ENCODE peak calls at places on chromosomes 12 and 14, in eight cellular contexts. One of them, this sample, is unnamed.

GRCh38 chr14:99359906-99360305 is 87.9 kb upstream of the BCL11B start:
- DNase-seq in effector memory CD8-positive, alpha-beta T cell: no peak
- DNase-seq in substantia nigra: no peak
- DNase-seq in Calu3: no peak
- DNase-seq in ELR: no peak
- DNase-seq in stimulated activated CD4-positive, alpha-beta T cell treated with anti-CD3 and anti-CD28 coated beads, Interleukin-1b, Interleukin-23, amount 100 ng/mL, for 24 hours: no peak
- DNase-seq in NCI-H69: no peak
- DNase-seq in head of caudate nucleus: no peak
- DNase-seq in this sample: no peak

GRCh38 chr12:47297993-47298392 is 218.2 kb upstream of the AMIGO2 start:
- DNase-seq in Calu3: no peak
- DNase-seq in head of caudate nucleus: no peak
- DNase-seq in ELR: no peak
- DNase-seq in substantia nigra: no peak
- DNase-seq in effector memory CD8-positive, alpha-beta T cell: no peak
- DNase-seq in NCI-H69: no peak
- DNase-seq in stimulated activated CD4-positive, alpha-beta T cell treated with anti-CD3 and anti-CD28 coated beads, Interleukin-1b, Interleukin-23, amount 100 ng/mL, for 24 hours: no peak
- DNase-seq in this sample: no peak

GRCh38 chr12:95304673-95305198 is 87.1 kb downstream of the VEZT start:
- DNase-seq in head of caudate nucleus: no peak
- DNase-seq in ELR: peak; percentile 60
- DNase-seq in stimulated activated CD4-positive, alpha-beta T cell treated with anti-CD3 and anti-CD28 coated beads, Interleukin-1b, Interleukin-23, amount 100 ng/mL, for 24 hours: no peak
- DNase-seq in substantia nigra: no peak
- DNase-seq in Calu3: no peak
- DNase-seq in NCI-H69: no peak
- DNase-seq in effector memory CD8-positive, alpha-beta T cell: no peak
- DNase-seq in this sample: peak; percentile 66

GRCh38 chr12:70467908-70468733 is 102.0 kb downstream of the KCNMB4 start:
- DNase-seq in Calu3: no peak
- DNase-seq in ELR: no peak
- DNase-seq in head of caudate nucleus: no peak
- DNase-seq in stimulated activated CD4-positive, alpha-beta T cell treated with anti-CD3 and anti-CD28 coated beads, Interleukin-1b, Interleukin-23, amount 100 ng/mL, for 24 hours: no peak
- DNase-seq in substantia nigra: no peak
- DNase-seq in NCI-H69: no peak
- DNase-seq in effector memory CD8-positive, alpha-beta T cell: no peak
- DNase-seq in this sample: no peak

GRCh38 chr14:20469890-20470858 is 968 bp downstream of the PNP start:
- DNase-seq in Calu3: peak; percentile 32
- DNase-seq in ELR: peak; percentile 87
- DNase-seq in head of caudate nucleus: peak; percentile 33
- DNase-seq in NCI-H69: peak; percentile 85
- DNase-seq in substantia nigra: peak; percentile 59
- DNase-seq in stimulated activated CD4-positive, alpha-beta T cell treated with anti-CD3 and anti-CD28 coated beads, Interleukin-1b, Interleukin-23, amount 100 ng/mL, for 24 hours: peak; percentile 53
- DNase-seq in effector memory CD8-positive, alpha-beta T cell: peak; percentile 28
- DNase-seq in this sample: peak; percentile 71

GRCh38 chr12:28023156-28023887 is 50.8 kb upstream of the PTHLH start:
- DNase-seq in stimulated activated CD4-positive, alpha-beta T cell treated with anti-CD3 and anti-CD28 coated beads, Interleukin-1b, Interleukin-23, amount 100 ng/mL, for 24 hours: no peak
- DNase-seq in Calu3: peak; percentile 71
- DNase-seq in substantia nigra: no peak
- DNase-seq in NCI-H69: no peak
- DNase-seq in head of caudate nucleus: no peak
- DNase-seq in ELR: peak; percentile 97
- DNase-seq in effector memory CD8-positive, alpha-beta T cell: no peak
- DNase-seq in this sample: peak; percentile 93

GRCh38 chr12:45388545-45388944 is 172.7 kb downstream of the ANO6 start:
- DNase-seq in ELR: peak; percentile 69
- DNase-seq in substantia nigra: no peak
- DNase-seq in effector memory CD8-positive, alpha-beta T cell: no peak
- DNase-seq in NCI-H69: peak; percentile 67
- DNase-seq in head of caudate nucleus: peak; percentile 24
- DNase-seq in Calu3: peak; percentile 8
- DNase-seq in stimulated activated CD4-positive, alpha-beta T cell treated with anti-CD3 and anti-CD28 coated beads, Interleukin-1b, Interleukin-23, amount 100 ng/mL, for 24 hours: no peak
- DNase-seq in this sample: peak; percentile 64

GRCh38 chr14:102605026-102605425 is 12.6 kb downstream of the RCOR1 start:
- DNase-seq in ELR: peak; percentile 37
- DNase-seq in effector memory CD8-positive, alpha-beta T cell: no peak
- DNase-seq in Calu3: no peak
- DNase-seq in NCI-H69: no peak
- DNase-seq in head of caudate nucleus: no peak
- DNase-seq in stimulated activated CD4-positive, alpha-beta T cell treated with anti-CD3 and anti-CD28 coated beads, Interleukin-1b, Interleukin-23, amount 100 ng/mL, for 24 hours: no peak
- DNase-seq in substantia nigra: no peak
- DNase-seq in this sample: peak; percentile 54

GRCh38 chr14:38536376-38537038 is 280.6 kb upstream of the CLEC14A start:
- DNase-seq in NCI-H69: no peak
- DNase-seq in effector memory CD8-positive, alpha-beta T cell: no peak
- DNase-seq in head of caudate nucleus: no peak
- DNase-seq in ELR: no peak
- DNase-seq in Calu3: no peak
- DNase-seq in stimulated activated CD4-positive, alpha-beta T cell treated with anti-CD3 and anti-CD28 coated beads, Interleukin-1b, Interleukin-23, amount 100 ng/mL, for 24 hours: no peak
- DNase-seq in substantia nigra: no peak
- DNase-seq in this sample: no peak

GRCh38 chr14:75981426-75981825 is 369 bp downstream of the TGFB3 start:
- DNase-seq in ELR: no peak
- DNase-seq in effector memory CD8-positive, alpha-beta T cell: peak; percentile 20
- DNase-seq in stimulated activated CD4-positive, alpha-beta T cell treated with anti-CD3 and anti-CD28 coated beads, Interleukin-1b, Interleukin-23, amount 100 ng/mL, for 24 hours: peak; percentile 28
- DNase-seq in substantia nigra: no peak
- DNase-seq in head of caudate nucleus: no peak
- DNase-seq in Calu3: no peak
- DNase-seq in NCI-H69: peak; percentile 90
- DNase-seq in this sample: no peak

GRCh38 chr12:42587564-42588307 is 1.8 kb downstream of the PRICKLE1 start:
- DNase-seq in stimulated activated CD4-positive, alpha-beta T cell treated with anti-CD3 and anti-CD28 coated beads, Interleukin-1b, Interleukin-23, amount 100 ng/mL, for 24 hours: no peak
- DNase-seq in Calu3: no peak
- DNase-seq in effector memory CD8-positive, alpha-beta T cell: no peak
- DNase-seq in substantia nigra: no peak
- DNase-seq in ELR: no peak
- DNase-seq in NCI-H69: peak; percentile 94
- DNase-seq in head of caudate nucleus: no peak
- DNase-seq in this sample: no peak

GRCh38 chr12:46342562-46343033 is 30.0 kb downstream of the SLC38A2 start:
- DNase-seq in effector memory CD8-positive, alpha-beta T cell: peak; percentile 33
- DNase-seq in ELR: peak; percentile 59
- DNase-seq in NCI-H69: peak; percentile 40
- DNase-seq in Calu3: peak; percentile 23
- DNase-seq in head of caudate nucleus: peak; percentile 33
- DNase-seq in substantia nigra: peak; percentile 22
- DNase-seq in stimulated activated CD4-positive, alpha-beta T cell treated with anti-CD3 and anti-CD28 coated beads, Interleukin-1b, Interleukin-23, amount 100 ng/mL, for 24 hours: no peak
- DNase-seq in this sample: peak; percentile 63

GRCh38 chr12:88493651-88494050 is 86.6 kb downstream of the KITLG start:
- DNase-seq in head of caudate nucleus: no peak
- DNase-seq in substantia nigra: no peak
- DNase-seq in ELR: peak; percentile 89
- DNase-seq in Calu3: no peak
- DNase-seq in stimulated activated CD4-positive, alpha-beta T cell treated with anti-CD3 and anti-CD28 coated beads, Interleukin-1b, Interleukin-23, amount 100 ng/mL, for 24 hours: no peak
- DNase-seq in NCI-H69: peak; percentile 8
- DNase-seq in effector memory CD8-positive, alpha-beta T cell: no peak
- DNase-seq in this sample: peak; percentile 89

GRCh38 chr14:89613260-89614008 is 196.4 kb upstream of the FOXN3 start:
- DNase-seq in ELR: no peak
- DNase-seq in effector memory CD8-positive, alpha-beta T cell: no peak
- DNase-seq in NCI-H69: no peak
- DNase-seq in substantia nigra: no peak
- DNase-seq in head of caudate nucleus: no peak
- DNase-seq in stimulated activated CD4-positive, alpha-beta T cell treated with anti-CD3 and anti-CD28 coated beads, Interleukin-1b, Interleukin-23, amount 100 ng/mL, for 24 hours: no peak
- DNase-seq in Calu3: no peak
- DNase-seq in this sample: no peak

GRCh38 chr14:37469650-37470049 is 125.4 kb downstream of the FOXA1 start:
- DNase-seq in effector memory CD8-positive, alpha-beta T cell: no peak
- DNase-seq in head of caudate nucleus: no peak
- DNase-seq in Calu3: no peak
- DNase-seq in substantia nigra: no peak
- DNase-seq in stimulated activated CD4-positive, alpha-beta T cell treated with anti-CD3 and anti-CD28 coated beads, Interleukin-1b, Interleukin-23, amount 100 ng/mL, for 24 hours: no peak
- DNase-seq in NCI-H69: no peak
- DNase-seq in ELR: no peak
- DNase-seq in this sample: no peak

GRCh38 chr12:68745376-68745903 is 536 bp upstream of the SLC35E3 start:
- DNase-seq in effector memory CD8-positive, alpha-beta T cell: no peak
- DNase-seq in Calu3: no peak
- DNase-seq in ELR: no peak
- DNase-seq in stimulated activated CD4-positive, alpha-beta T cell treated with anti-CD3 and anti-CD28 coated beads, Interleukin-1b, Interleukin-23, amount 100 ng/mL, for 24 hours: no peak
- DNase-seq in substantia nigra: no peak
- DNase-seq in head of caudate nucleus: no peak
- DNase-seq in NCI-H69: no peak
- DNase-seq in this sample: no peak

GRCh38 chr14:56116128-56116900 is 1.9 kb upstream of the PELI2 start:
- DNase-seq in effector memory CD8-positive, alpha-beta T cell: no peak
- DNase-seq in head of caudate nucleus: no peak
- DNase-seq in Calu3: no peak
- DNase-seq in stimulated activated CD4-positive, alpha-beta T cell treated with anti-CD3 and anti-CD28 coated beads, Interleukin-1b, Interleukin-23, amount 100 ng/mL, for 24 hours: no peak
- DNase-seq in ELR: no peak
- DNase-seq in NCI-H69: peak; percentile 71
- DNase-seq in substantia nigra: no peak
- DNase-seq in this sample: no peak

GRCh38 chr12:52872644-52873384 is 24.0 kb upstream of the KRT78 start:
- DNase-seq in stimulated activated CD4-positive, alpha-beta T cell treated with anti-CD3 and anti-CD28 coated beads, Interleukin-1b, Interleukin-23, amount 100 ng/mL, for 24 hours: no peak
- DNase-seq in head of caudate nucleus: no peak
- DNase-seq in NCI-H69: peak; percentile 69
- DNase-seq in ELR: no peak
- DNase-seq in substantia nigra: no peak
- DNase-seq in effector memory CD8-positive, alpha-beta T cell: no peak
- DNase-seq in Calu3: no peak
- DNase-seq in this sample: no peak

GRCh38 chr14:24943024-24943423 is 106.9 kb downstream of the STXBP6 start:
- DNase-seq in ELR: no peak
- DNase-seq in Calu3: no peak
- DNase-seq in stimulated activated CD4-positive, alpha-beta T cell treated with anti-CD3 and anti-CD28 coated beads, Interleukin-1b, Interleukin-23, amount 100 ng/mL, for 24 hours: no peak
- DNase-seq in NCI-H69: peak; percentile 92
- DNase-seq in head of caudate nucleus: no peak
- DNase-seq in substantia nigra: no peak
- DNase-seq in effector memory CD8-positive, alpha-beta T cell: no peak
- DNase-seq in this sample: peak; percentile 29